ENCODE peak calls at places on chromosomes 4 and X, in five cellular contexts. B is CD8-positive, alpha-beta memory T cell; N is activated CD4-positive, CD25-positive, alpha-beta regulatory T cell treated with anti-CD3 and anti-CD28 coated beads, Interleukin-2, amount 50 U/mL, for 72 hours; Z is SW480; V is GM04503. I is an unnamed sample.

GRCh38 chr4:99815597-99816011 is 1.0 kb upstream of the DAPP1 start:
- DNase-seq in B (no peak), N (no peak), Z (peak), V (no peak), I (no peak)

GRCh38 chrX:115531818-115532403 is 29.1 kb upstream of the PLS3 start:
- DNase-seq in B (no peak), N (no peak), Z (no peak), V (no peak), I (no peak)

GRCh38 chr4:174629265-174629664 is 107.0 kb upstream of the HPGD start:
- DNase-seq in B (no peak), N (no peak), Z (no peak), V (no peak), I (no peak)

GRCh38 chr4:29075366-29075765 is 1644.8 kb upstream of the PCDH7 start:
- DNase-seq in B (no peak), N (no peak), Z (no peak), V (no peak), I (no peak)

GRCh38 chrX:11437642-11438379 is 144.6 kb downstream of the AMELX start:
- DNase-seq in B (no peak), N (no peak), Z (peak), V (no peak), I (no peak)

GRCh38 chrX:138765061-138765460 is 53.5 kb upstream of the FGF13 start:
- DNase-seq in B (no peak), N (no peak), Z (no peak), V (peak), I (no peak)

GRCh38 chr4:3704669-3705068 is 61.5 kb upstream of the ADRA2C start:
- DNase-seq in B (no peak), N (no peak), Z (no peak), V (no peak), I (no peak)

GRCh38 chr4:184039963-184040383 is 134.9 kb downstream of the STOX2 start:
- DNase-seq in B (no peak), N (no peak), Z (no peak), V (no peak), I (peak)

GRCh38 chrX:110175146-110175545 is 142.7 kb downstream of the AMMECR1 start:
- DNase-seq in B (no peak), N (no peak), Z (no peak), V (no peak), I (no peak)

GRCh38 chr4:176339936-176340761 is 20.4 kb downstream of the SPCS3 start:
- DNase-seq in B (no peak), N (no peak), Z (no peak), V (no peak), I (no peak)